ENCODE peak calls at places on chromosomes 3 and 15, in six cellular contexts. One of them, this sample, is unnamed.
A peak's percentile ranks its signal among the peaks of the same experiment; 100 is the strongest.

GRCh38 chr3:32961189-32961715 is 9.8 kb downstream of the CCR4 start:
- DNase-seq in cardiac fibroblast: no peak
- DNase-seq in pancreas: no peak
- DNase-seq in DND-41: no peak
- DNase-seq in H1: peak; percentile 30
- DNase-seq in psoas muscle: no peak
- DNase-seq in this sample: no peak

GRCh38 chr3:54856271-54856670 is 71.6 kb downstream of the LRTM1 start:
- DNase-seq in DND-41: no peak
- DNase-seq in psoas muscle: no peak
- DNase-seq in H1: no peak
- DNase-seq in cardiac fibroblast: no peak
- DNase-seq in pancreas: no peak
- DNase-seq in this sample: no peak

GRCh38 chr3:9397331-9397910 is at the start of gene SETD5:
- DNase-seq in psoas muscle: peak; percentile 99
- DNase-seq in H1: peak; percentile 100
- DNase-seq in cardiac fibroblast: peak; percentile 99
- DNase-seq in pancreas: peak; percentile 99
- DNase-seq in DND-41: peak; percentile 98
- DNase-seq in this sample: peak; percentile 99

GRCh38 chr3:153552887-153553604 is 391.0 kb downstream of the RAP2B start:
- DNase-seq in DND-41: no peak
- DNase-seq in pancreas: no peak
- DNase-seq in H1: no peak
- DNase-seq in psoas muscle: no peak
- DNase-seq in cardiac fibroblast: no peak
- DNase-seq in this sample: no peak

GRCh38 chr3:170909129-170909903 is 879 bp upstream of the EIF5A2 start:
- DNase-seq in cardiac fibroblast: peak; percentile 85
- DNase-seq in DND-41: no peak
- DNase-seq in pancreas: no peak
- DNase-seq in psoas muscle: peak; percentile 16
- DNase-seq in H1: no peak
- DNase-seq in this sample: no peak

GRCh38 chr15:96947296-96947695 is 616.8 kb downstream of the NR2F2 start:
- DNase-seq in H1: no peak
- DNase-seq in cardiac fibroblast: no peak
- DNase-seq in psoas muscle: no peak
- DNase-seq in DND-41: no peak
- DNase-seq in pancreas: no peak
- DNase-seq in this sample: no peak

GRCh38 chr3:5170975-5171374 is 16.5 kb upstream of the EDEM1 start:
- DNase-seq in pancreas: no peak
- DNase-seq in cardiac fibroblast: no peak
- DNase-seq in psoas muscle: no peak
- DNase-seq in H1: no peak
- DNase-seq in DND-41: no peak
- DNase-seq in this sample: no peak

GRCh38 chr15:40336129-40337122 is 4.3 kb downstream of the CCDC9B start:
- DNase-seq in DND-41: no peak
- DNase-seq in pancreas: peak; percentile 40
- DNase-seq in cardiac fibroblast: no peak
- DNase-seq in psoas muscle: no peak
- DNase-seq in H1: peak; percentile 81
- DNase-seq in this sample: peak; percentile 31

GRCh38 chr3:66816110-66816761 is 181.9 kb upstream of the KBTBD8 start:
- DNase-seq in cardiac fibroblast: peak; percentile 75
- DNase-seq in psoas muscle: no peak
- DNase-seq in pancreas: no peak
- DNase-seq in H1: no peak
- DNase-seq in DND-41: peak; percentile 23
- DNase-seq in this sample: peak; percentile 64

GRCh38 chr3:43865887-43866528 is 175.3 kb downstream of the ABHD5 start:
- DNase-seq in cardiac fibroblast: no peak
- DNase-seq in H1: peak; percentile 30
- DNase-seq in DND-41: no peak
- DNase-seq in pancreas: no peak
- DNase-seq in psoas muscle: no peak
- DNase-seq in this sample: no peak

GRCh38 chr3:134617608-134618472 is 33.0 kb downstream of the KY start:
- DNase-seq in cardiac fibroblast: no peak
- DNase-seq in psoas muscle: no peak
- DNase-seq in pancreas: no peak
- DNase-seq in H1: peak; percentile 39
- DNase-seq in DND-41: no peak
- DNase-seq in this sample: no peak

GRCh38 chr3:143849854-143850549 is 1.7 kb upstream of the SLC9A9 start:
- DNase-seq in DND-41: no peak
- DNase-seq in psoas muscle: no peak
- DNase-seq in cardiac fibroblast: peak; percentile 88
- DNase-seq in pancreas: no peak
- DNase-seq in H1: no peak
- DNase-seq in this sample: peak; percentile 68

GRCh38 chr3:184343200-184343876 is 5.9 kb downstream of the FAM131A start:
- DNase-seq in DND-41: no peak
- DNase-seq in psoas muscle: no peak
- DNase-seq in H1: no peak
- DNase-seq in pancreas: no peak
- DNase-seq in cardiac fibroblast: no peak
- DNase-seq in this sample: no peak

GRCh38 chr15:29046946-29047345 is 161.2 kb downstream of the APBA2 start:
- DNase-seq in pancreas: no peak
- DNase-seq in DND-41: no peak
- DNase-seq in psoas muscle: no peak
- DNase-seq in cardiac fibroblast: no peak
- DNase-seq in H1: no peak
- DNase-seq in this sample: no peak

GRCh38 chr3:135217730-135218129 is 422.7 kb downstream of the EPHB1 start:
- DNase-seq in pancreas: no peak
- DNase-seq in DND-41: no peak
- DNase-seq in cardiac fibroblast: no peak
- DNase-seq in psoas muscle: no peak
- DNase-seq in H1: no peak
- DNase-seq in this sample: no peak

GRCh38 chr3:5172018-5172417 is 15.5 kb upstream of the EDEM1 start:
- DNase-seq in cardiac fibroblast: no peak
- DNase-seq in psoas muscle: no peak
- DNase-seq in H1: no peak
- DNase-seq in pancreas: no peak
- DNase-seq in DND-41: no peak
- DNase-seq in this sample: no peak

GRCh38 chr3:120203016-120203415 is 82.0 kb downstream of the GPR156 start:
- DNase-seq in psoas muscle: peak; percentile 32
- DNase-seq in pancreas: no peak
- DNase-seq in H1: no peak
- DNase-seq in cardiac fibroblast: peak; percentile 94
- DNase-seq in DND-41: no peak
- DNase-seq in this sample: no peak

GRCh38 chr3:162391301-162391700 is 894.7 kb downstream of the OTOL1 start:
- DNase-seq in DND-41: no peak
- DNase-seq in H1: no peak
- DNase-seq in psoas muscle: no peak
- DNase-seq in pancreas: no peak
- DNase-seq in cardiac fibroblast: peak; percentile 20
- DNase-seq in this sample: no peak

GRCh38 chr15:78064544-78064943 is 13.0 kb downstream of the TBC1D2B start:
- DNase-seq in pancreas: no peak
- DNase-seq in H1: no peak
- DNase-seq in DND-41: no peak
- DNase-seq in psoas muscle: no peak
- DNase-seq in cardiac fibroblast: peak; percentile 90
- DNase-seq in this sample: no peak

GRCh38 chr3:79038057-79038456 is 729.7 kb downstream of the ROBO1 start:
- DNase-seq in H1: no peak
- DNase-seq in cardiac fibroblast: no peak
- DNase-seq in DND-41: no peak
- DNase-seq in psoas muscle: no peak
- DNase-seq in pancreas: no peak
- DNase-seq in this sample: no peak

GRCh38 chr3:66182228-66182627 is 38.6 kb upstream of the SLC25A26 start:
- DNase-seq in psoas muscle: no peak
- DNase-seq in pancreas: no peak
- DNase-seq in DND-41: no peak
- DNase-seq in cardiac fibroblast: no peak
- DNase-seq in H1: no peak
- DNase-seq in this sample: no peak

GRCh38 chr15:59170295-59170881 is 36.3 kb upstream of the LDHAL6B start:
- DNase-seq in DND-41: no peak
- DNase-seq in cardiac fibroblast: peak; percentile 47
- DNase-seq in psoas muscle: peak; percentile 58
- DNase-seq in pancreas: peak; percentile 79
- DNase-seq in H1: no peak
- DNase-seq in this sample: no peak

DNA sequence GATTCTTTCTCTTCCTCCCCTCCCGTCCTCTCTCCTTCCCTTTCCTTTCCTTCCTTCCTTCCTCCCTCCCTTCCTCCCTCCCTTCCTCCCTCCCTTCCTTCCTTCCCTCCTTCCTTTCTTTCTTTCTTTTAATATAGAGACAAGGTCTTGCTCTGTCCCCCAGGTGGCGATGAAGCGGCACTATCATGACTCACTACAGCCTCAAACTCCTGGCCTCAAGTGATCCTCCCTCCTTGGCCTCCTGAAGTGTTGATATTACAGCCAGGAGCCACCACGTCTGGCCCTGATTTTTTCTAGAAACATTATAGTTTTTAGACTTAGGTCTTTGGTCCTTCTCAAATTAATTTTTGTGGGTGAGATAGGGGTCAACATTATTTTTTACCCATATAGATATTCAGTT is 15.5 kb downstream of the GRM2 start:
- DNase-seq in pancreas: no peak
- DNase-seq in H1: peak; percentile 46
- DNase-seq in psoas muscle: no peak
- DNase-seq in DND-41: peak; percentile 29
- DNase-seq in cardiac fibroblast: no peak
- DNase-seq in this sample: no peak
- TF ChIP-seq CTCF in pancreas: no peak
- TF ChIP-seq CTCF in H1: peak; percentile 32
- TF ChIP-seq CTCF in psoas muscle: no peak
- TF ChIP-seq CTCF in DND-41: peak; percentile 34
- TF ChIP-seq CTCF in cardiac fibroblast: no peak
- TF ChIP-seq CTCF in this sample: no peak

GRCh38 chr3:48563382-48563918 is at the start of gene UCN2:
- DNase-seq in H1: no peak
- DNase-seq in DND-41: no peak
- DNase-seq in pancreas: no peak
- DNase-seq in cardiac fibroblast: peak; percentile 62
- DNase-seq in psoas muscle: no peak
- DNase-seq in this sample: no peak

GRCh38 chr3:48560648-48561018 is 2.9 kb downstream of the UCN2 start:
- DNase-seq in pancreas: no peak
- DNase-seq in cardiac fibroblast: no peak
- DNase-seq in H1: no peak
- DNase-seq in psoas muscle: peak; percentile 36
- DNase-seq in DND-41: no peak
- DNase-seq in this sample: no peak

GRCh38 chr3:48558446-48559134 is 2.0 kb upstream of the PFKFB4 start:
- DNase-seq in H1: no peak
- DNase-seq in psoas muscle: peak; percentile 42
- DNase-seq in pancreas: no peak
- DNase-seq in DND-41: no peak
- DNase-seq in cardiac fibroblast: no peak
- DNase-seq in this sample: no peak

GRCh38 chr3:48562367-48563095 is 1.1 kb downstream of the UCN2 start:
- DNase-seq in pancreas: no peak
- DNase-seq in DND-41: no peak
- DNase-seq in cardiac fibroblast: no peak
- DNase-seq in psoas muscle: no peak
- DNase-seq in H1: no peak
- DNase-seq in this sample: no peak

DNA sequence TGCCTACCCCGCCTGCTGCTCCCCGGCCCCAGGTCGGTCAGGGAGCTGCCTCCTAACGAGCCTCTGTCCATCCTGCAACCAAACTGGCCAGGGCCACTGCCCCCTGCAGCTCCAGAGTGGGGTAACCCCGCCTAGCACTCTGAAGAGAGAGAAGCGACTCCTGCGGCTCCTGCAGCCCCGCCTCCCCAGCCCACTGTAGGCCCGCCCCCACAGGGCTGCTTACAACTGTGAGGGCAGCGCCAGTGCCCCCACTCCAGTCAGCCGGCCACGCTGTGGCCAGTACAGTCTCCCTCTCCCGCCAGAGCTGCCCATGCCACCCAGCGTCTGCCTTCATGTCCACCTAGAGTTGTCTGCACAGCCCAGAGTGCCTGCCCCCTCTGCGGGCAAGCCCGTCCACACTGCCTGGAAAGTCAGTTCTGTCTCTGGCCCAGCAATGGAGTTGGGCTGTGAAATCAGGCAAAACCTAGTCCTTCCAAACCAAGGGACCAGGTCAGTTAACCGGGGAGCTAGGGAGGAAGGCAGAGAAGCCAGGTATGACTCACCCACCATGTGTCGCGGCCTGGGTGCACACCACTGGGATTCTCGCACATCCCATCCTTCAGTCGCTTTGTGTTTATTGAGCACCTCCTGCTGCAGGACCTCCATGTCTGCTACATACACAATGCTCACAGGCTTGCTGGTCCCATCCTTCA is 2.4 kb downstream of the UCN2 start:
- DNase-seq in psoas muscle: peak; percentile 57
- DNase-seq in DND-41: no peak
- DNase-seq in H1: peak; percentile 86
- DNase-seq in cardiac fibroblast: peak; percentile 66
- DNase-seq in pancreas: no peak
- DNase-seq in this sample: no peak
- H3K4me3 ChIP-seq in psoas muscle: peak overlapping the region; percentile 60
- H3K4me3 ChIP-seq in DND-41: no peak overlapping the region
- H3K4me3 ChIP-seq in H1: no peak overlapping the region
- H3K4me3 ChIP-seq in cardiac fibroblast: peak overlapping the region; percentile 3
- H3K4me3 ChIP-seq in pancreas: peak overlapping the region; percentile 10
- H3K4me3 ChIP-seq in this sample: peak overlapping the region; percentile 0

GRCh38 chr3:38738630-38739395 is 77.2 kb downstream of the SCN10A start:
- DNase-seq in psoas muscle: no peak
- DNase-seq in pancreas: no peak
- DNase-seq in cardiac fibroblast: peak; percentile 52
- DNase-seq in DND-41: peak; percentile 36
- DNase-seq in H1: peak; percentile 94
- DNase-seq in this sample: peak; percentile 41
- TF ChIP-seq CTCF in psoas muscle: peak; percentile 19
- TF ChIP-seq CTCF in pancreas: no peak
- TF ChIP-seq CTCF in cardiac fibroblast: peak; percentile 87
- TF ChIP-seq CTCF in DND-41: peak; percentile 68
- TF ChIP-seq CTCF in H1: peak; percentile 98
- TF ChIP-seq CTCF in this sample: peak; percentile 69

GRCh38 chr3:131807822-131808221 is 227.0 kb downstream of the CPNE4 start:
- DNase-seq in pancreas: no peak
- DNase-seq in cardiac fibroblast: no peak
- DNase-seq in H1: no peak
- DNase-seq in psoas muscle: no peak
- DNase-seq in DND-41: no peak
- DNase-seq in this sample: peak; percentile 48
- H3K4me3 ChIP-seq in pancreas: no peak overlapping the region
- H3K4me3 ChIP-seq in cardiac fibroblast: no peak overlapping the region
- H3K4me3 ChIP-seq in H1: no peak overlapping the region
- H3K4me3 ChIP-seq in psoas muscle: no peak overlapping the region
- H3K4me3 ChIP-seq in DND-41: no peak overlapping the region
- H3K4me3 ChIP-seq in this sample: no peak overlapping the region

GRCh38 chr15:41581110-41581509 is 22.1 kb downstream of the TYRO3 start:
- DNase-seq in DND-41: no peak
- DNase-seq in pancreas: no peak
- DNase-seq in psoas muscle: no peak
- DNase-seq in cardiac fibroblast: no peak
- DNase-seq in H1: peak; percentile 65
- DNase-seq in this sample: peak; percentile 23
- TF ChIP-seq CTCF in DND-41: peak; percentile 42
- TF ChIP-seq CTCF in pancreas: no peak
- TF ChIP-seq CTCF in psoas muscle: no peak
- TF ChIP-seq CTCF in cardiac fibroblast: peak; percentile 9
- TF ChIP-seq CTCF in H1: peak; percentile 68
- TF ChIP-seq CTCF in this sample: peak; percentile 19

GRCh38 chr3:160224811-160225180 is 426 bp upstream of the C3orf80 start:
- DNase-seq in DND-41: no peak
- DNase-seq in pancreas: no peak
- DNase-seq in H1: peak; percentile 55
- DNase-seq in psoas muscle: no peak
- DNase-seq in cardiac fibroblast: no peak
- DNase-seq in this sample: no peak
- H3K4me3 ChIP-seq in DND-41: no peak overlapping the region
- H3K4me3 ChIP-seq in pancreas: peak overlapping the region; percentile 60
- H3K4me3 ChIP-seq in H1: peak overlapping the region; percentile 46
- H3K4me3 ChIP-seq in psoas muscle: peak overlapping the region; percentile 76
- H3K4me3 ChIP-seq in cardiac fibroblast: peak overlapping the region; percentile 42
- H3K4me3 ChIP-seq in this sample: peak overlapping the region; percentile 58